ENCODE peak calls at places on chromosomes 13 and 19, in five cellular contexts. K, D, I, S and B are unnamed samples.

GRCh38 chr13:28753208-28753892 is 34.6 kb upstream of the SLC46A3 start:
- DNase-seq in S (peak), K (peak), D (no peak), I (peak), B (no peak)

GRCh38 chr19:14381689-14382474 is 638 bp downstream of the ADGRE5 start:
- DNase-seq in I (peak), K (no peak), D (no peak), S (no peak), B (peak)

GRCh38 chr19:21595185-21595584 is 89.8 kb downstream of the ZNF429 start:
- DNase-seq in S (no peak), D (no peak), K (no peak), I (no peak), B (no peak)

GRCh38 chr13:47903836-47904235 is 97.2 kb downstream of the SUCLA2 start:
- DNase-seq in S (no peak), D (no peak), K (peak), I (no peak), B (peak)

GRCh38 chr13:27106144-27106543 is 65.5 kb downstream of the USP12 start:
- DNase-seq in I (no peak), K (no peak), S (no peak), D (no peak), B (no peak)

GRCh38 chr19:5718579-5719273 is 1.2 kb downstream of the LONP1 start:
- DNase-seq in I (peak), D (no peak), K (peak), S (no peak), B (peak)

GRCh38 chr13:20525144-20525600 is 485 bp downstream of the CRYL1 start:
- DNase-seq in K (no peak), S (peak), I (peak), D (no peak), B (no peak)

GRCh38 chr19:54521022-54521859 is 18.6 kb downstream of the LAIR2 start:
- DNase-seq in K (no peak), S (no peak), I (no peak), D (no peak), B (no peak)

GRCh38 chr19:35346193-35347052 is 1.3 kb upstream of the FFAR1 start:
- DNase-seq in I (no peak), K (no peak), S (no peak), D (peak), B (peak)

GRCh38 chr13:99312493-99312883 is 5.3 kb upstream of the GPR183 start:
- DNase-seq in I (no peak), D (no peak), S (no peak), K (peak), B (no peak)

GRCh38 chr19:2575734-2576481 is 100.0 kb downstream of the GADD45B start:
- DNase-seq in I (peak), S (no peak), K (no peak), D (no peak), B (no peak)

GRCh38 chr13:101490400-101491015 is 38.0 kb downstream of the ITGBL1 start:
- DNase-seq in S (no peak), K (no peak), I (no peak), D (no peak), B (no peak)

GRCh38 chr13:110308377-110309158 is 1.5 kb downstream of the COL4A2 start:
- DNase-seq in I (no peak), K (no peak), S (peak), D (peak), B (no peak)

GRCh38 chr13:88932950-88933349 is 1261.8 kb downstream of the SLITRK5 start:
- DNase-seq in S (no peak), D (no peak), K (no peak), I (no peak), B (no peak)

GRCh38 chr13:99045396-99045795 is 67.5 kb upstream of the DOCK9 start:
- DNase-seq in S (no peak), I (no peak), D (no peak), K (no peak), B (no peak)

DNA sequence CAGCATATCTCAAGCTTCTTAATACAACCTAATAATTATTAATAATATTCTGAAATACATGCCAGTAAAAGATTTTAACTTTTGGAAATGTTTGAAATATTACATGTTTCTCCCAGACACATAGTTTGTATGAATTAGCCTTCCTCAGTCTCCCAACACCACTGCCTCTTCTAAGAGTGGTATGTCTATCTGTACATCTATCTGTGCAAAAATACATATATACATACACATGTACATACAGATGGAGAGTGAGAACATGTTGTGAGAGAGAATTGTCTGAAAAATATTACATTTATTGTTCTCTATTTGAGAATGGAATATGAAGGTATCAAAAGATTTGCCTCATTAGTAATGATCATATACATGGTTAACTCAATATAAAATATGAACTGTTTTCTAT is 1567.2 kb upstream of the PRR20A start:
- DNase-seq in S (no peak), I (no peak), K (no peak), D (no peak), B (no peak)
- TF ChIP-seq CTCF in S (no peak), I (no peak), K (no peak), D (no peak), B (no peak)

GRCh38 chr19:16117594-16118033 is 5.9 kb downstream of the RAB8A start:
- DNase-seq in S (no peak), I (no peak), K (no peak), D (no peak), B (peak)
- TF ChIP-seq CTCF in S (no peak), I (no peak), K (peak), D (no peak), B (peak)

DNA sequence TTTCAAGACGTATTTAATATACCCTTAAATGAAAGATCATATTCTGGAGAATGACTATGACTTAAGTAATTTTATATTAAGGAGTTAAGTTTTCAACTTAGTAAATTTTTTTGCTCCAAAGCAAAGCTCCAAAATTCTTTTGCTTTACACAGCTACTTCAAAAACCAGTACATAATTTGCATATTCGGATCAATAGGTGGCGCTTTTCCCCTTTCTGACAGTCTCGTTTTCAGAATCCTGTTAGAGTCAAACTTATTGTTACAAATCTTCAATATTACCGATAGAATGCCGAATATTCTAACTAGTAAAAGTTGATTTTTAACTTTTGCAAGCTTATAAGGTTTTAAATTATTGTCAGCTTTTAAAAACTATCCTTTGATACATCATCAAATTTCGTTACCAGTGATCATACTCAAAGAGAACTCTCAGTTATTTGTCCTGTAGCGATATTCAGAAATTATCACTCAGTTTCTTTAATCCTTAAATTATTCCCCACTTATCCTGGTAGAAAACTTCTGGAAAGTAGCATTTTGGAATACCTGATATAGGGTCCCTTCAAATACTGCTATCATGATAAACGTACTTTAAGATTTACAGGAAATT is 852.7 kb upstream of the KLHL1 start:
- DNase-seq in D (no peak), K (no peak), I (no peak), S (peak), B (peak)
- TF ChIP-seq CTCF in D (peak), K (peak), I (no peak), S (peak), B (peak)

GRCh38 chr13:75830842-75831241 is 194.7 kb downstream of the LMO7 start:
- DNase-seq in D (no peak), K (peak), S (no peak), I (no peak), B (no peak)

GRCh38 chr13:75829874-75830273 is 193.7 kb downstream of the LMO7 start:
- DNase-seq in S (no peak), D (no peak), I (no peak), K (peak), B (no peak)

GRCh38 chr13:75825599-75825998 is 189.5 kb downstream of the LMO7 start:
- DNase-seq in D (no peak), I (no peak), S (no peak), K (no peak), B (peak)

GRCh38 chr13:75826391-75826790 is 190.3 kb downstream of the LMO7 start:
- DNase-seq in I (no peak), S (no peak), D (no peak), K (no peak), B (no peak)

GRCh38 chr13:75825161-75825560 is 189.0 kb downstream of the LMO7 start:
- DNase-seq in S (no peak), D (no peak), I (no peak), K (no peak), B (no peak)
- TF ChIP-seq CTCF in S (no peak), D (no peak), I (no peak), K (no peak), B (no peak)

DNA sequence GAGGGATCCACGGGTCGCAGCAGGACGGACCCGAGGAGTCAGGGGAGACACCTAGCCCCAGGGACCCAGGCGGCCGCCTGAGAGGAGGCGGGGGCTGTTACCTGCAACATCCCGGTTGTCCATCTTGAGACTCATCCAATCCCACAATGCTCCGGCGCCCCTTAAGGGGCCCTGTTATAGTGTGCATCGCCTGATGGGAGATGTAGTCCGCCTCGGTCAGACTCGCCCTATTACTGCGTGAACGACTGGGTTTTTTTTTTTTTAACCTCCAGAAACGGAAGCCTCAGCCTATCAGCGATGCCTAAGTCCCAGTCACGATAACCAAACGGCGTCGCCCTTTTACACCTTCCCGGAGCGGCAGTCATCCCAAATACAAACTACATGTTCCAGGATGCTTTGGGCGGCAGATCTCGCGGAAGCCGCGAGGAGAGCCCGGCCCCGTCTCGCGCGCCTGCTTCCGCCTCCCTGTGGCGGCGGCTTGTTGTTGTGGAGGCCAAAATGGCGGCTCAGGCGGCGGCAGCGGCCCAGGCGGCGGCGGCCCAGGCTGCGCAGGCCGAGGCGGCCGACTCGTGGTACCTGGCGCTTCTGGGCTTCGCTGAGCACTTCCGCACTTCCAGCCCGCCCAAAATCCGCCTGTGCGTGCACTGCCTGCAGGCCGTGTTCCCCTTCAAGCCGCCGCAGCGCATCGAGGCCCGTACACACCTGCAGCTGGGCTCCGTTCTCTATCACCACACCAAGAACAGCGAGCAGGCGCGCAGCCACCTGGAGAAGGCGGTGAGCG is at the start of the genes MAU2 and SUGP1:
- DNase-seq in D (peak), I (peak), S (peak), K (peak), B (peak)
- TF ChIP-seq CTCF in D (peak), I (no peak), S (peak), K (peak), B (peak)

DNA sequence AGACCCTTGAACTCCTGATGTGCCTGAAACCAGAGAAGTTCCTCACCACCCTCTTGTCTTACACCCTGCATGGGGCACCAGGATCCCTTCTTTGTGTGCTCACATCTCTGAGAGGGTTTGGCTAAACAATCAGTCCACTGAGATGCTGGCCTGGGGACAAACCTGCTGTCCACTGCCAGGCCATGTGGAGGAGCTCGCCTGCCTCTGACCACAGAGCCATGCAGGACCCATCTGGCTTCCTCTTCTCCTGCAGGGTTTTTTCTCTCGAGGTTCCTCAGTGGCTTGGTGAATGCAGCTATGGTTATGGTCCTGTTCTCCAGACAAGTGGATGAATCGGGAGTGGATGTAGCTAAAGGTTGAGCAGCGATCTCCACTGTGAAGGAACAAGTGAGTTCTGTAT is 49.1 kb upstream of the MEDAG start:
- DNase-seq in S (no peak), K (no peak), I (no peak), D (no peak), B (no peak)
- TF ChIP-seq CTCF in S (no peak), K (peak), I (no peak), D (no peak), B (no peak)

GRCh38 chr19:1038995-1039645 is 787 bp upstream of the ABCA7 start:
- DNase-seq in D (no peak), K (no peak), S (no peak), I (no peak), B (no peak)

GRCh38 chr19:1032264-1032867 is 6.0 kb downstream of the CNN2 start:
- DNase-seq in S (no peak), K (no peak), D (no peak), I (no peak), B (no peak)

GRCh38 chr19:1039646-1040475 is at the start of gene ABCA7:
- DNase-seq in D (peak), I (peak), S (peak), K (peak), B (peak)

GRCh38 chr19:1037553-1038115 is 2.3 kb upstream of the ABCA7 start:
- DNase-seq in D (no peak), S (no peak), K (no peak), I (no peak), B (no peak)

DNA sequence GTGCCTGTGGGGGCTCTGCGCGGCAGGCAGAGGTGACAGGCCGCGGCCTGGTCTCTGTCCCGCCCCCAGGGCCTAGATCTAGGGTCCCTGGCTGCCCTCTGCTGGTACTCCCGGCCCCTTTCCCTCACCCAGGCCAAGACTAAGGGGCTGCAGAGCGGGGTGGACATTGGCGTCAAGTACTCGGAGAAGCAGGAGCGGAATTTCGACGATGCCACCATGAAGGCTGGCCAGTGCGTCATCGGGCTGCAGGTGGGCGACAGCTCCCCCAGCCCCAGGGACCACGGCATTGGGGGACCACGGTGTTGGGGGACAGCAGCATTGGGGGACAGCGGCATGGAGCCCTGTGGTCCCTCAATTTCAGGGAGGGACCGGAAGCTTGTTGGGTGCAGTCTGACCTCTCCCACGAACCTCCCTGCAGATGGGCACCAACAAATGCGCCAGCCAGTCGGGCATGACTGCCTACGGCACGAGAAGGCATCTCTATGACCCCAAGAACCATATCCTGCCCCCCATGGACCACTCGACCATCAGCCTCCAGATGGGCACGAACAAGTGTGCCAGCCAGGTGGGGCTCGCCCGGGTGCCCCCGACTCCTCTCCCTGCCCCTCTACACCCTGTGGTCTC is 3.8 kb upstream of the ABCA7 start:
- DNase-seq in I (no peak), S (no peak), K (no peak), D (no peak), B (no peak)
- TF ChIP-seq CTCF in I (no peak), S (no peak), K (no peak), D (no peak), B (no peak)

GRCh38 chr19:6963937-6964336 is 57.3 kb downstream of the MBD3L2B start:
- DNase-seq in D (no peak), I (no peak), S (no peak), K (no peak), B (no peak)
- TF ChIP-seq CTCF in D (peak), I (no peak), S (peak), K (no peak), B (peak)

GRCh38 chr19:27722625-27723024 is 1490.3 kb downstream of the UQCRFS1 start:
- DNase-seq in I (no peak), K (no peak), S (no peak), D (no peak), B (no peak)
- TF ChIP-seq CTCF in I (no peak), K (no peak), S (no peak), D (no peak), B (no peak)

DNA sequence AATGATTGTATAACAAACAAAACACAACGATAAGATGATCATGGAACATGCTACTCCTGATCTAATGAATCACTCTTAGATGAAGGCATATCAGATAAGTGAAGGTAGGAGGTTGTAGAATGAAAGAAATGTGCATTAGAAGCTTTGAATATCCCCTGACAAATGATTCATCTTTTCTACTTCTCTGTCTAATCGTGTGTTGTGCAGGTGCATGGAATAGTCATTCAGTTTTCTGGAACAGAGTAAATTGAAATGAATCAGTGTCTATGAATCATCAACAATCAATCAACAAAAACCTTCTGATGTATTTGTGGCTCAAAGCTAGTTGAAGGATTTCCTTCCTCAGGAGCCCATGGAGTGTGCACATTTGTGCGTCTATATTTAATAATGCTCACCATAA is 1290.4 kb upstream of the PCDH20 start:
- DNase-seq in D (no peak), S (no peak), I (no peak), K (no peak), B (no peak)
- TF ChIP-seq CTCF in D (no peak), S (no peak), I (no peak), K (no peak), B (no peak)